ENCODE peak calls at places on chromosomes 11 and 22, in eight cellular contexts. C is WTC11; N is stimulated activated CD4-positive, alpha-beta T cell treated with anti-CD3 and anti-CD28 coated beads, Interleukin-1b, Interleukin-23, amount 100 ng/mL, for 4 hours; G is Right ventricle myocardium superior; D is amygdala; K is globus pallidus; S is activated T-helper 1 cell treated with anti-CD3 and anti-CD28 coated beads, Interleukin-12 subunit alpha, Interleukin-12 subunit beta, Interleukin-2, Interleukin-4 antibody, amounts not matched to agents 30 ng/mL and 10 ng/mL and 1 ng/mL, durations not matched to agents 14 hours and 24 hours and 36 hours; E is brain microvascular endothelial cell. A is an unnamed sample.

GRCh38 chr22:37607912-37608476 is 640 bp upstream of the GGA1 start:
- DNase-seq in C (no peak), N (no peak), G (no peak), D (no peak), K (no peak), S (no peak), E (no peak), A (no peak)

GRCh38 chr11:31246451-31247165 is 122.9 kb downstream of the DCDC1 start:
- DNase-seq in C (no peak), N (no peak), G (peak), D (no peak), K (no peak), S (no peak), E (no peak), A (no peak)

GRCh38 chr22:31086703-31087330 is 5.7 kb downstream of the SMTN start:
- DNase-seq in C (no peak), N (no peak), G (no peak), D (no peak), K (no peak), S (no peak), E (no peak), A (no peak)

GRCh38 chr11:33897761-33898403 is 6.0 kb upstream of the LMO2 start:
- DNase-seq in C (no peak), N (no peak), G (no peak), D (no peak), K (no peak), S (no peak), E (no peak), A (no peak)

GRCh38 chr11:18699848-18700261 is 1.3 kb downstream of the TMEM86A start:
- DNase-seq in C (no peak), N (no peak), G (no peak), D (peak), K (peak), S (no peak), E (no peak), A (no peak)

GRCh38 chr22:49301398-49302149 is 526.1 kb downstream of the BRD1 start:
- DNase-seq in C (no peak), N (no peak), G (peak), D (no peak), K (no peak), S (no peak), E (no peak), A (no peak)

GRCh38 chr22:37951305-37951704 is 2.1 kb downstream of the C22orf23 start:
- DNase-seq in C (peak), N (no peak), G (no peak), D (no peak), K (no peak), S (no peak), E (no peak), A (no peak)

GRCh38 chr11:43989162-43989961 is 46.9 kb downstream of the C11orf96 start:
- DNase-seq in C (no peak), N (no peak), G (peak), D (no peak), K (no peak), S (no peak), E (no peak), A (no peak)

GRCh38 chr11:116578971-116579687 is 193.7 kb downstream of the BUD13 start:
- DNase-seq in C (peak), N (no peak), G (peak), D (peak), K (peak), S (no peak), E (no peak), A (peak)

GRCh38 chr11:91373497-91373896 is 851.1 kb upstream of the FAT3 start:
- DNase-seq in C (peak), N (no peak), G (no peak), D (no peak), K (no peak), S (no peak), E (no peak), A (no peak)

GRCh38 chr22:27445876-27446275 is 355.7 kb downstream of the MN1 start:
- DNase-seq in C (no peak), N (no peak), G (no peak), D (no peak), K (no peak), S (no peak), E (no peak), A (no peak)

GRCh38 chr11:109794501-109794900 is 298.7 kb upstream of the ZC3H12C start:
- DNase-seq in C (no peak), N (no peak), G (no peak), D (no peak), K (no peak), S (no peak), E (no peak), A (no peak)

GRCh38 chr11:12889243-12889642 is 119.9 kb upstream of the RASSF10 start:
- DNase-seq in C (no peak), N (no peak), G (peak), D (no peak), K (no peak), S (no peak), E (peak), A (peak)

GRCh38 chr11:27213232-27213660 is 149.8 kb downstream of the CCDC34 start:
- DNase-seq in C (no peak), N (no peak), G (no peak), D (no peak), K (no peak), S (no peak), E (peak), A (no peak)

GRCh38 chr11:129625930-129626329 is 189.7 kb upstream of the TMEM45B start:
- DNase-seq in C (no peak), N (no peak), G (no peak), D (no peak), K (no peak), S (no peak), E (no peak), A (no peak)

GRCh38 chr22:26624788-26625187 is 3.0 kb downstream of the CRYBA4 start:
- DNase-seq in C (no peak), N (no peak), G (no peak), D (no peak), K (no peak), S (no peak), E (no peak), A (no peak)

GRCh38 chr11:65251476-65251875 is 10.3 kb upstream of the POLA2 start:
- DNase-seq in C (no peak), N (no peak), G (no peak), D (no peak), K (no peak), S (no peak), E (no peak), A (no peak)

GRCh38 chr11:33543823-33544222 is 156.8 kb downstream of the C11orf91 start:
- DNase-seq in C (no peak), N (no peak), G (no peak), D (no peak), K (no peak), S (no peak), E (no peak), A (no peak)

GRCh38 chr11:68690671-68691401 is 6.5 kb downstream of the GAL start:
- DNase-seq in C (no peak), N (no peak), G (no peak), D (no peak), K (no peak), S (no peak), E (no peak), A (no peak)

GRCh38 chr22:28034760-28035401 is 115.8 kb upstream of the PITPNB start:
- DNase-seq in C (no peak), N (no peak), G (peak), D (no peak), K (peak), S (no peak), E (peak), A (peak)

GRCh38 chr11:78022397-78023396 is at the start of gene KCTD14:
- DNase-seq in C (peak), N (no peak), G (peak), D (no peak), K (no peak), S (no peak), E (no peak), A (no peak)

GRCh38 chr11:113781682-113782081 is 2.1 kb downstream of the CLDN25 start:
- DNase-seq in C (no peak), N (no peak), G (no peak), D (no peak), K (no peak), S (no peak), E (no peak), A (no peak)

GRCh38 chr11:27699242-27699925 is 871 bp downstream of the BDNF start:
- DNase-seq in C (peak), N (no peak), G (no peak), D (no peak), K (no peak), S (no peak), E (no peak), A (no peak)

GRCh38 chr11:94528551-94528950 is 15.2 kb upstream of the FUT4 start:
- DNase-seq in C (no peak), N (no peak), G (no peak), D (no peak), K (no peak), S (no peak), E (peak), A (no peak)

GRCh38 chr22:46934746-46935491 is 172.5 kb downstream of the TBC1D22A start:
- DNase-seq in C (no peak), N (no peak), G (no peak), D (no peak), K (no peak), S (no peak), E (peak), A (no peak)

GRCh38 chr11:73383249-73384126 is 7.3 kb downstream of the RELT start:
- DNase-seq in C (no peak), N (no peak), G (no peak), D (no peak), K (peak), S (no peak), E (no peak), A (no peak)

GRCh38 chr22:19822301-19823117 is 32.2 kb downstream of the GNB1L start:
- DNase-seq in C (no peak), N (no peak), G (no peak), D (no peak), K (no peak), S (no peak), E (no peak), A (no peak)

GRCh38 chr22:23146842-23147205 is 1.5 kb downstream of the RAB36 start:
- DNase-seq in C (no peak), N (no peak), G (no peak), D (no peak), K (no peak), S (no peak), E (no peak), A (no peak)

GRCh38 chr11:110710520-110711381 is 1.5 kb downstream of the ARHGAP20 start:
- DNase-seq in C (peak), N (no peak), G (peak), D (no peak), K (no peak), S (no peak), E (no peak), A (peak)

GRCh38 chr11:28606930-28607329 is 498.7 kb downstream of the METTL15 start:
- DNase-seq in C (peak), N (no peak), G (no peak), D (no peak), K (no peak), S (no peak), E (peak), A (no peak)

GRCh38 chr11:130421199-130421585 is 7.2 kb downstream of the ADAMTS8 start:
- DNase-seq in C (no peak), N (no peak), G (no peak), D (no peak), K (no peak), S (no peak), E (no peak), A (no peak)

GRCh38 chr22:43110927-43111623 is 525 bp downstream of the BIK start:
- DNase-seq in C (peak), N (peak), G (peak), D (no peak), K (no peak), S (peak), E (no peak), A (no peak)

A was measured in occipital lobe.